ENCODE peak calls at places on chromosomes 7 and 10, in nine cellular contexts. One of them, this sample, is unnamed. For H3K9me3, the result is how much of the 10 kb centered on the place peaks cover.

GRCh38 chr7:145398758-145399157 is 562.9 kb upstream of the TPK1 start:
- DNase-seq in SK-N-SH: no peak
- DNase-seq in tibial nerve: no peak
- DNase-seq in CD4-positive, alpha-beta T cell: no peak
- DNase-seq in H1: no peak
- DNase-seq in lower lobe of right lung: no peak
- DNase-seq in ovary: no peak
- DNase-seq in endothelial cell of umbilical vein: no peak
- DNase-seq in cardiac muscle cell: peak
- DNase-seq in this sample: no peak

GRCh38 chr10:90407116-90407515 is 450.7 kb downstream of the HTR7 start:
- DNase-seq in endothelial cell of umbilical vein: no peak
- DNase-seq in lower lobe of right lung: no peak
- DNase-seq in ovary: no peak
- DNase-seq in H1: no peak
- DNase-seq in tibial nerve: no peak
- DNase-seq in cardiac muscle cell: peak
- DNase-seq in SK-N-SH: no peak
- DNase-seq in CD4-positive, alpha-beta T cell: no peak
- DNase-seq in this sample: no peak

GRCh38 chr7:112131016-112131415 is 75.2 kb downstream of the DOCK4 start:
- DNase-seq in H1: no peak
- DNase-seq in cardiac muscle cell: no peak
- DNase-seq in ovary: no peak
- DNase-seq in CD4-positive, alpha-beta T cell: no peak
- DNase-seq in lower lobe of right lung: no peak
- DNase-seq in tibial nerve: no peak
- DNase-seq in endothelial cell of umbilical vein: peak
- DNase-seq in SK-N-SH: no peak
- DNase-seq in this sample: no peak

GRCh38 chr7:78099715-78100477 is 301.3 kb downstream of the PHTF2 start:
- DNase-seq in cardiac muscle cell: peak
- DNase-seq in H1: no peak
- DNase-seq in SK-N-SH: no peak
- DNase-seq in ovary: no peak
- DNase-seq in CD4-positive, alpha-beta T cell: no peak
- DNase-seq in endothelial cell of umbilical vein: peak
- DNase-seq in lower lobe of right lung: no peak
- DNase-seq in tibial nerve: no peak
- DNase-seq in this sample: no peak

GRCh38 chr7:112770051-112770450 is 20.1 kb downstream of the TMEM168 start:
- DNase-seq in CD4-positive, alpha-beta T cell: no peak
- DNase-seq in ovary: no peak
- DNase-seq in tibial nerve: no peak
- DNase-seq in lower lobe of right lung: no peak
- DNase-seq in H1: no peak
- DNase-seq in endothelial cell of umbilical vein: no peak
- DNase-seq in cardiac muscle cell: no peak
- DNase-seq in SK-N-SH: no peak
- DNase-seq in this sample: no peak

GRCh38 chr10:11553773-11554381 is 57.6 kb downstream of the USP6NL start:
- DNase-seq in tibial nerve: no peak
- DNase-seq in lower lobe of right lung: no peak
- DNase-seq in SK-N-SH: no peak
- DNase-seq in H1: no peak
- DNase-seq in cardiac muscle cell: no peak
- DNase-seq in ovary: no peak
- DNase-seq in CD4-positive, alpha-beta T cell: no peak
- DNase-seq in endothelial cell of umbilical vein: no peak
- DNase-seq in this sample: no peak

GRCh38 chr10:63603709-63604445 is 82.7 kb downstream of the REEP3 start:
- DNase-seq in lower lobe of right lung: no peak
- DNase-seq in endothelial cell of umbilical vein: peak
- DNase-seq in CD4-positive, alpha-beta T cell: no peak
- DNase-seq in SK-N-SH: no peak
- DNase-seq in ovary: no peak
- DNase-seq in tibial nerve: no peak
- DNase-seq in cardiac muscle cell: no peak
- DNase-seq in H1: no peak
- DNase-seq in this sample: no peak

GRCh38 chr7:101681170-101682007 is 52.3 kb upstream of the MYL10 start:
- DNase-seq in H1: no peak
- DNase-seq in SK-N-SH: peak
- DNase-seq in lower lobe of right lung: no peak
- DNase-seq in endothelial cell of umbilical vein: peak
- DNase-seq in tibial nerve: no peak
- DNase-seq in ovary: no peak
- DNase-seq in cardiac muscle cell: peak
- DNase-seq in CD4-positive, alpha-beta T cell: no peak
- DNase-seq in this sample: peak

GRCh38 chr10:110324805-110325280 is 20.1 kb upstream of the SMNDC1 start:
- DNase-seq in H1: no peak
- DNase-seq in tibial nerve: no peak
- DNase-seq in ovary: no peak
- DNase-seq in CD4-positive, alpha-beta T cell: no peak
- DNase-seq in cardiac muscle cell: no peak
- DNase-seq in lower lobe of right lung: no peak
- DNase-seq in SK-N-SH: no peak
- DNase-seq in endothelial cell of umbilical vein: no peak
- DNase-seq in this sample: no peak

GRCh38 chr10:3172081-3172445 is 519 bp downstream of the PITRM1 start:
- DNase-seq in endothelial cell of umbilical vein: peak
- DNase-seq in SK-N-SH: peak
- DNase-seq in lower lobe of right lung: no peak
- DNase-seq in ovary: no peak
- DNase-seq in tibial nerve: no peak
- DNase-seq in H1: no peak
- DNase-seq in CD4-positive, alpha-beta T cell: no peak
- DNase-seq in cardiac muscle cell: peak
- DNase-seq in this sample: no peak

GRCh38 chr10:99339077-99339476 is 9.9 kb downstream of the CNNM1 start:
- DNase-seq in CD4-positive, alpha-beta T cell: no peak
- DNase-seq in endothelial cell of umbilical vein: no peak
- DNase-seq in SK-N-SH: no peak
- DNase-seq in lower lobe of right lung: no peak
- DNase-seq in ovary: no peak
- DNase-seq in tibial nerve: no peak
- DNase-seq in H1: no peak
- DNase-seq in cardiac muscle cell: no peak
- DNase-seq in this sample: no peak

GRCh38 chr10:31808258-31809218 is 120.1 kb downstream of the ARHGAP12 start:
- DNase-seq in SK-N-SH: peak
- DNase-seq in H1: no peak
- DNase-seq in endothelial cell of umbilical vein: peak
- DNase-seq in lower lobe of right lung: peak
- DNase-seq in cardiac muscle cell: peak
- DNase-seq in ovary: peak
- DNase-seq in tibial nerve: no peak
- DNase-seq in CD4-positive, alpha-beta T cell: no peak
- DNase-seq in this sample: peak

GRCh38 chr7:43756368-43757072 is 2.0 kb upstream of the BLVRA start:
- DNase-seq in tibial nerve: no peak
- DNase-seq in lower lobe of right lung: no peak
- DNase-seq in H1: no peak
- DNase-seq in endothelial cell of umbilical vein: no peak
- DNase-seq in ovary: no peak
- DNase-seq in CD4-positive, alpha-beta T cell: no peak
- DNase-seq in SK-N-SH: no peak
- DNase-seq in cardiac muscle cell: peak
- DNase-seq in this sample: no peak

GRCh38 chr7:157690833-157691382 is 354.1 kb downstream of the DNAJB6 start:
- DNase-seq in H1: no peak
- DNase-seq in CD4-positive, alpha-beta T cell: no peak
- DNase-seq in tibial nerve: peak
- DNase-seq in ovary: peak
- DNase-seq in SK-N-SH: peak
- DNase-seq in lower lobe of right lung: no peak
- DNase-seq in cardiac muscle cell: peak
- DNase-seq in endothelial cell of umbilical vein: peak
- DNase-seq in this sample: no peak

GRCh38 chr7:116951366-116952292 is 1.7 kb upstream of the ST7 start:
- DNase-seq in lower lobe of right lung: no peak
- DNase-seq in cardiac muscle cell: no peak
- DNase-seq in CD4-positive, alpha-beta T cell: no peak
- DNase-seq in SK-N-SH: no peak
- DNase-seq in tibial nerve: no peak
- DNase-seq in H1: no peak
- DNase-seq in endothelial cell of umbilical vein: no peak
- DNase-seq in ovary: no peak
- DNase-seq in this sample: no peak

GRCh38 chr10:36188461-36188860 is 546.4 kb upstream of the FZD8 start:
- DNase-seq in H1: no peak
- DNase-seq in endothelial cell of umbilical vein: no peak
- DNase-seq in tibial nerve: no peak
- DNase-seq in lower lobe of right lung: no peak
- DNase-seq in ovary: no peak
- DNase-seq in cardiac muscle cell: peak
- DNase-seq in SK-N-SH: no peak
- DNase-seq in CD4-positive, alpha-beta T cell: no peak
- DNase-seq in this sample: no peak

GRCh38 chr10:18719811-18720210 is 60.6 kb downstream of the ARL5B start:
- DNase-seq in tibial nerve: no peak
- DNase-seq in lower lobe of right lung: no peak
- DNase-seq in ovary: no peak
- DNase-seq in cardiac muscle cell: no peak
- DNase-seq in SK-N-SH: no peak
- DNase-seq in H1: no peak
- DNase-seq in CD4-positive, alpha-beta T cell: no peak
- DNase-seq in endothelial cell of umbilical vein: no peak
- DNase-seq in this sample: no peak

GRCh38 chr7:105647591-105647990 is 66.3 kb upstream of the EFCAB10 start:
- DNase-seq in endothelial cell of umbilical vein: no peak
- DNase-seq in ovary: no peak
- DNase-seq in cardiac muscle cell: no peak
- DNase-seq in H1: no peak
- DNase-seq in CD4-positive, alpha-beta T cell: no peak
- DNase-seq in tibial nerve: no peak
- DNase-seq in SK-N-SH: no peak
- DNase-seq in lower lobe of right lung: no peak
- DNase-seq in this sample: no peak

DNA sequence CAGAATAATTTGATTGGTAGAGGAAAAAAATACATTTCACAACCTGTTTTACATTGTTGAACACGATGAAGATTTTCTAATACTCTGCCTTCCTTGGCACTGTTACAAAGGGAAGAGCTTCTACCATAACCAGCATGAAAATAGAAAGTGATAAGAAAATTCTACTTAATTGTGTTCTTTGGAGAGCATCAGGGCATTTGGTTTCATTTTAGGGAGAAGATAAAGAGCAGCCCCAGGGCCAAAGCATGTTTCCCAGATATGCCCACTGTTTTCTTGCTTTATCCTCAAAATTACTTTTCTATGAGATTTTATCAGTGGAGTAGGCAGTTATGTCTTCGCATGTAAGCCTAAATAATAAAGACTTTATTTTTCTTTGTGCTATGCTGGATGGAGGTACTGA is 9.5 kb downstream of the CHRM2 start:
- DNase-seq in H1: no peak
- DNase-seq in tibial nerve: no peak
- DNase-seq in CD4-positive, alpha-beta T cell: no peak
- DNase-seq in cardiac muscle cell: peak
- DNase-seq in lower lobe of right lung: no peak
- DNase-seq in ovary: no peak
- DNase-seq in endothelial cell of umbilical vein: no peak
- DNase-seq in SK-N-SH: peak
- DNase-seq in this sample: no peak
- H3K27ac ChIP-seq in H1: no peak
- H3K27ac ChIP-seq in tibial nerve: no peak
- H3K27ac ChIP-seq in CD4-positive, alpha-beta T cell: no peak
- H3K27ac ChIP-seq in cardiac muscle cell: peak
- H3K27ac ChIP-seq in lower lobe of right lung: no peak
- H3K27ac ChIP-seq in ovary: no peak
- H3K27ac ChIP-seq in endothelial cell of umbilical vein: no peak
- H3K27ac ChIP-seq in SK-N-SH: no peak
- H3K27ac ChIP-seq in this sample: no peak

GRCh38 chr10:130424418-130424817 is 288.2 kb downstream of the GLRX3 start:
- DNase-seq in SK-N-SH: no peak
- DNase-seq in endothelial cell of umbilical vein: no peak
- DNase-seq in H1: no peak
- DNase-seq in tibial nerve: no peak
- DNase-seq in cardiac muscle cell: no peak
- DNase-seq in CD4-positive, alpha-beta T cell: no peak
- DNase-seq in lower lobe of right lung: no peak
- DNase-seq in ovary: no peak
- DNase-seq in this sample: no peak
- H3K9me3 ChIP-seq in SK-N-SH: under half
- H3K9me3 ChIP-seq in endothelial cell of umbilical vein: under half
- H3K9me3 ChIP-seq in H1: under half
- H3K9me3 ChIP-seq in tibial nerve: under half
- H3K9me3 ChIP-seq in cardiac muscle cell: under half
- H3K9me3 ChIP-seq in CD4-positive, alpha-beta T cell: under half
- H3K9me3 ChIP-seq in lower lobe of right lung: under half
- H3K9me3 ChIP-seq in ovary: under half
- H3K9me3 ChIP-seq in this sample: under half

GRCh38 chr10:65555192-65555591 is 1370.6 kb upstream of the LRRTM3 start:
- DNase-seq in SK-N-SH: no peak
- DNase-seq in cardiac muscle cell: no peak
- DNase-seq in CD4-positive, alpha-beta T cell: no peak
- DNase-seq in tibial nerve: no peak
- DNase-seq in lower lobe of right lung: no peak
- DNase-seq in H1: no peak
- DNase-seq in ovary: no peak
- DNase-seq in endothelial cell of umbilical vein: no peak
- DNase-seq in this sample: no peak
- TF ChIP-seq CTCF in SK-N-SH: no peak
- TF ChIP-seq CTCF in cardiac muscle cell: no peak
- TF ChIP-seq CTCF in CD4-positive, alpha-beta T cell: no peak
- TF ChIP-seq CTCF in tibial nerve: no peak
- TF ChIP-seq CTCF in lower lobe of right lung: no peak
- TF ChIP-seq CTCF in H1: peak
- TF ChIP-seq CTCF in ovary: no peak
- TF ChIP-seq CTCF in endothelial cell of umbilical vein: no peak
- TF ChIP-seq CTCF in this sample: no peak

GRCh38 chr10:43131906-43132305 is 6.3 kb upstream of the CSGALNACT2 start:
- DNase-seq in ovary: no peak
- DNase-seq in CD4-positive, alpha-beta T cell: no peak
- DNase-seq in lower lobe of right lung: no peak
- DNase-seq in cardiac muscle cell: no peak
- DNase-seq in endothelial cell of umbilical vein: no peak
- DNase-seq in SK-N-SH: no peak
- DNase-seq in H1: no peak
- DNase-seq in tibial nerve: no peak
- DNase-seq in this sample: no peak

GRCh38 chr10:43134126-43134905 is 3.9 kb upstream of the CSGALNACT2 start:
- DNase-seq in cardiac muscle cell: no peak
- DNase-seq in SK-N-SH: no peak
- DNase-seq in lower lobe of right lung: no peak
- DNase-seq in ovary: no peak
- DNase-seq in H1: no peak
- DNase-seq in tibial nerve: no peak
- DNase-seq in CD4-positive, alpha-beta T cell: no peak
- DNase-seq in endothelial cell of umbilical vein: no peak
- DNase-seq in this sample: no peak

GRCh38 chr10:43133196-43133808 is 4.9 kb upstream of the CSGALNACT2 start:
- DNase-seq in ovary: no peak
- DNase-seq in endothelial cell of umbilical vein: no peak
- DNase-seq in tibial nerve: no peak
- DNase-seq in H1: no peak
- DNase-seq in cardiac muscle cell: no peak
- DNase-seq in lower lobe of right lung: no peak
- DNase-seq in SK-N-SH: no peak
- DNase-seq in CD4-positive, alpha-beta T cell: no peak
- DNase-seq in this sample: no peak

GRCh38 chr10:43131256-43131655 is 7.0 kb upstream of the CSGALNACT2 start:
- DNase-seq in lower lobe of right lung: no peak
- DNase-seq in SK-N-SH: no peak
- DNase-seq in tibial nerve: no peak
- DNase-seq in ovary: no peak
- DNase-seq in CD4-positive, alpha-beta T cell: no peak
- DNase-seq in H1: no peak
- DNase-seq in cardiac muscle cell: no peak
- DNase-seq in endothelial cell of umbilical vein: no peak
- DNase-seq in this sample: no peak

GRCh38 chr10:43132796-43133195 is 5.4 kb upstream of the CSGALNACT2 start:
- DNase-seq in endothelial cell of umbilical vein: no peak
- DNase-seq in CD4-positive, alpha-beta T cell: no peak
- DNase-seq in cardiac muscle cell: no peak
- DNase-seq in tibial nerve: no peak
- DNase-seq in H1: no peak
- DNase-seq in SK-N-SH: no peak
- DNase-seq in ovary: no peak
- DNase-seq in lower lobe of right lung: no peak
- DNase-seq in this sample: no peak
- H3K27ac ChIP-seq in endothelial cell of umbilical vein: no peak
- H3K27ac ChIP-seq in CD4-positive, alpha-beta T cell: no peak
- H3K27ac ChIP-seq in cardiac muscle cell: no peak
- H3K27ac ChIP-seq in tibial nerve: no peak
- H3K27ac ChIP-seq in H1: no peak
- H3K27ac ChIP-seq in SK-N-SH: no peak
- H3K27ac ChIP-seq in ovary: no peak
- H3K27ac ChIP-seq in lower lobe of right lung: no peak
- H3K27ac ChIP-seq in this sample: no peak